ENCODE peak calls at places on chromosomes 16 and 17, in eight cellular contexts. One of them, this sample, is unnamed.

GRCh38 chr16:51164167-51164566 is 13.1 kb upstream of the SALL1 start:
- DNase-seq in KG1: no peak
- DNase-seq in amygdala: no peak
- DNase-seq in lung: no peak
- DNase-seq in CD4-positive, CD25-positive, alpha-beta regulatory T cell: no peak
- DNase-seq in germinal center: no peak
- DNase-seq in ELR: peak; percentile 10
- DNase-seq in A549: no peak
- DNase-seq in this sample: no peak

GRCh38 chr16:16158741-16159374 is 64.4 kb downstream of the ABCC6 start:
- DNase-seq in germinal center: no peak
- DNase-seq in A549: no peak
- DNase-seq in amygdala: no peak
- DNase-seq in CD4-positive, CD25-positive, alpha-beta regulatory T cell: no peak
- DNase-seq in lung: no peak
- DNase-seq in ELR: peak; percentile 15
- DNase-seq in KG1: no peak
- DNase-seq in this sample: no peak

GRCh38 chr17:38598536-38598935 is 7.2 kb downstream of the SRCIN1 start:
- DNase-seq in KG1: peak; percentile 22
- DNase-seq in ELR: peak; percentile 79
- DNase-seq in germinal center: peak; percentile 64
- DNase-seq in amygdala: no peak
- DNase-seq in lung: no peak
- DNase-seq in A549: peak; percentile 86
- DNase-seq in CD4-positive, CD25-positive, alpha-beta regulatory T cell: no peak
- DNase-seq in this sample: no peak

GRCh38 chr16:85520853-85521736 is 92.0 kb upstream of the GSE1 start:
- DNase-seq in CD4-positive, CD25-positive, alpha-beta regulatory T cell: no peak
- DNase-seq in KG1: no peak
- DNase-seq in ELR: no peak
- DNase-seq in amygdala: no peak
- DNase-seq in lung: peak; percentile 91
- DNase-seq in germinal center: no peak
- DNase-seq in A549: no peak
- DNase-seq in this sample: no peak

GRCh38 chr16:65117701-65118448 is 4.0 kb downstream of the CDH11 start:
- DNase-seq in amygdala: peak; percentile 58
- DNase-seq in KG1: peak; percentile 17
- DNase-seq in A549: peak; percentile 51
- DNase-seq in germinal center: peak; percentile 20
- DNase-seq in ELR: peak; percentile 68
- DNase-seq in lung: peak; percentile 63
- DNase-seq in CD4-positive, CD25-positive, alpha-beta regulatory T cell: no peak
- DNase-seq in this sample: no peak

GRCh38 chr17:32801641-32802040 is 75.3 kb downstream of the MYO1D start:
- DNase-seq in amygdala: no peak
- DNase-seq in lung: no peak
- DNase-seq in KG1: no peak
- DNase-seq in ELR: no peak
- DNase-seq in CD4-positive, CD25-positive, alpha-beta regulatory T cell: no peak
- DNase-seq in A549: no peak
- DNase-seq in germinal center: no peak
- DNase-seq in this sample: no peak

GRCh38 chr16:49867234-49867633 is 11.3 kb upstream of the ZNF423 start:
- DNase-seq in CD4-positive, CD25-positive, alpha-beta regulatory T cell: no peak
- DNase-seq in amygdala: no peak
- DNase-seq in A549: no peak
- DNase-seq in germinal center: no peak
- DNase-seq in KG1: no peak
- DNase-seq in lung: no peak
- DNase-seq in ELR: no peak
- DNase-seq in this sample: no peak

GRCh38 chr17:77503916-77504651 is 363.3 kb downstream of the SEC14L1 start:
- DNase-seq in KG1: no peak
- DNase-seq in lung: no peak
- DNase-seq in A549: no peak
- DNase-seq in ELR: no peak
- DNase-seq in amygdala: no peak
- DNase-seq in CD4-positive, CD25-positive, alpha-beta regulatory T cell: no peak
- DNase-seq in germinal center: no peak
- DNase-seq in this sample: no peak

GRCh38 chr17:27390540-27390939 is 65.7 kb upstream of the KSR1 start:
- DNase-seq in germinal center: no peak
- DNase-seq in A549: no peak
- DNase-seq in KG1: no peak
- DNase-seq in amygdala: no peak
- DNase-seq in ELR: no peak
- DNase-seq in lung: no peak
- DNase-seq in CD4-positive, CD25-positive, alpha-beta regulatory T cell: no peak
- DNase-seq in this sample: no peak

GRCh38 chr16:74607967-74608356 is 1.0 kb upstream of the GLG1 start:
- DNase-seq in germinal center: no peak
- DNase-seq in lung: no peak
- DNase-seq in CD4-positive, CD25-positive, alpha-beta regulatory T cell: no peak
- DNase-seq in ELR: peak; percentile 53
- DNase-seq in amygdala: no peak
- DNase-seq in A549: no peak
- DNase-seq in KG1: no peak
- DNase-seq in this sample: no peak

GRCh38 chr16:26521626-26522025 is 545.1 kb upstream of the C16orf82 start:
- DNase-seq in germinal center: no peak
- DNase-seq in CD4-positive, CD25-positive, alpha-beta regulatory T cell: no peak
- DNase-seq in A549: no peak
- DNase-seq in lung: no peak
- DNase-seq in amygdala: no peak
- DNase-seq in KG1: no peak
- DNase-seq in ELR: no peak
- DNase-seq in this sample: no peak

GRCh38 chr16:71540-72341 is 690 bp downstream of the RHBDF1 start:
- DNase-seq in lung: peak; percentile 75
- DNase-seq in KG1: no peak
- DNase-seq in amygdala: no peak
- DNase-seq in germinal center: no peak
- DNase-seq in ELR: peak; percentile 87
- DNase-seq in CD4-positive, CD25-positive, alpha-beta regulatory T cell: no peak
- DNase-seq in A549: peak; percentile 87
- DNase-seq in this sample: no peak

GRCh38 chr17:49944451-49944850 is 24.5 kb upstream of the DLX4 start:
- DNase-seq in lung: no peak
- DNase-seq in ELR: no peak
- DNase-seq in A549: no peak
- DNase-seq in CD4-positive, CD25-positive, alpha-beta regulatory T cell: no peak
- DNase-seq in KG1: no peak
- DNase-seq in amygdala: no peak
- DNase-seq in germinal center: no peak
- DNase-seq in this sample: no peak

GRCh38 chr17:82470065-82470464 is 11.5 kb downstream of the NARF start:
- DNase-seq in ELR: no peak
- DNase-seq in KG1: no peak
- DNase-seq in germinal center: no peak
- DNase-seq in lung: no peak
- DNase-seq in amygdala: no peak
- DNase-seq in CD4-positive, CD25-positive, alpha-beta regulatory T cell: no peak
- DNase-seq in A549: no peak
- DNase-seq in this sample: no peak

GRCh38 chr17:329794-330420 is 22.7 kb downstream of the RPH3AL start:
- DNase-seq in CD4-positive, CD25-positive, alpha-beta regulatory T cell: no peak
- DNase-seq in ELR: no peak
- DNase-seq in lung: no peak
- DNase-seq in A549: no peak
- DNase-seq in germinal center: no peak
- DNase-seq in amygdala: no peak
- DNase-seq in KG1: no peak
- DNase-seq in this sample: no peak

GRCh38 chr17:67212716-67213417 is 32.1 kb downstream of the HELZ start:
- DNase-seq in amygdala: no peak
- DNase-seq in lung: no peak
- DNase-seq in KG1: no peak
- DNase-seq in germinal center: no peak
- DNase-seq in ELR: peak; percentile 71
- DNase-seq in A549: no peak
- DNase-seq in CD4-positive, CD25-positive, alpha-beta regulatory T cell: no peak
- DNase-seq in this sample: no peak

GRCh38 chr17:43878260-43879082 is 28.9 kb downstream of the MPP2 start:
- DNase-seq in A549: peak; percentile 98
- DNase-seq in germinal center: peak; percentile 84
- DNase-seq in ELR: peak; percentile 96
- DNase-seq in lung: peak; percentile 72
- DNase-seq in CD4-positive, CD25-positive, alpha-beta regulatory T cell: peak; percentile 34
- DNase-seq in amygdala: peak; percentile 17
- DNase-seq in KG1: peak; percentile 26
- DNase-seq in this sample: no peak

GRCh38 chr16:17241264-17241835 is 229.4 kb downstream of the XYLT1 start:
- DNase-seq in amygdala: no peak
- DNase-seq in A549: no peak
- DNase-seq in CD4-positive, CD25-positive, alpha-beta regulatory T cell: no peak
- DNase-seq in ELR: no peak
- DNase-seq in lung: no peak
- DNase-seq in germinal center: no peak
- DNase-seq in KG1: no peak
- DNase-seq in this sample: no peak

GRCh38 chr16:89712476-89712805 is 8.3 kb downstream of the VPS9D1 start:
- DNase-seq in germinal center: no peak
- DNase-seq in amygdala: no peak
- DNase-seq in lung: no peak
- DNase-seq in A549: no peak
- DNase-seq in ELR: no peak
- DNase-seq in KG1: no peak
- DNase-seq in CD4-positive, CD25-positive, alpha-beta regulatory T cell: no peak
- DNase-seq in this sample: no peak

GRCh38 chr17:10875984-10876555 is 38.2 kb upstream of the PIRT start:
- DNase-seq in A549: peak; percentile 53
- DNase-seq in CD4-positive, CD25-positive, alpha-beta regulatory T cell: no peak
- DNase-seq in KG1: no peak
- DNase-seq in germinal center: peak; percentile 29
- DNase-seq in ELR: peak; percentile 46
- DNase-seq in lung: peak; percentile 33
- DNase-seq in amygdala: no peak
- DNase-seq in this sample: no peak